ENCODE peak calls at places on chromosomes 4 and X, in five cellular contexts. One of them, this sample, is unnamed.

GRCh38 chrX:24027985-24028384 is 999 bp upstream of the KLHL15 start:
- DNase-seq in HFFc6: no peak
- DNase-seq in stimulated activated CD8-positive, alpha-beta memory T cell treated with anti-CD3 and anti-CD28 coated beads, Interleukin-2, amount 100 ng/mL, for 48 hours: no peak
- DNase-seq in colonic mucosa: no peak
- DNase-seq in cerebellum: no peak
- DNase-seq in this sample: no peak

GRCh38 chrX:2828404-2829065 is at the start of gene GYG2:
- DNase-seq in HFFc6: no peak
- DNase-seq in stimulated activated CD8-positive, alpha-beta memory T cell treated with anti-CD3 and anti-CD28 coated beads, Interleukin-2, amount 100 ng/mL, for 48 hours: no peak
- DNase-seq in colonic mucosa: peak
- DNase-seq in cerebellum: no peak
- DNase-seq in this sample: peak

GRCh38 chrX:21490341-21490740 is 116.1 kb downstream of the CNKSR2 start:
- DNase-seq in HFFc6: no peak
- DNase-seq in stimulated activated CD8-positive, alpha-beta memory T cell treated with anti-CD3 and anti-CD28 coated beads, Interleukin-2, amount 100 ng/mL, for 48 hours: no peak
- DNase-seq in colonic mucosa: no peak
- DNase-seq in cerebellum: peak
- DNase-seq in this sample: no peak

GRCh38 chrX:119069762-119070161 is 3.0 kb upstream of the CT47C1 start:
- DNase-seq in HFFc6: no peak
- DNase-seq in stimulated activated CD8-positive, alpha-beta memory T cell treated with anti-CD3 and anti-CD28 coated beads, Interleukin-2, amount 100 ng/mL, for 48 hours: no peak
- DNase-seq in colonic mucosa: no peak
- DNase-seq in cerebellum: no peak
- DNase-seq in this sample: no peak

GRCh38 chrX:68892651-68893050 is 63.8 kb downstream of the EFNB1 start:
- DNase-seq in HFFc6: no peak
- DNase-seq in stimulated activated CD8-positive, alpha-beta memory T cell treated with anti-CD3 and anti-CD28 coated beads, Interleukin-2, amount 100 ng/mL, for 48 hours: no peak
- DNase-seq in colonic mucosa: no peak
- DNase-seq in cerebellum: no peak
- DNase-seq in this sample: no peak

GRCh38 chrX:153766098-153766817 is 2.2 kb downstream of the PLXNB3 start:
- DNase-seq in HFFc6: peak
- DNase-seq in stimulated activated CD8-positive, alpha-beta memory T cell treated with anti-CD3 and anti-CD28 coated beads, Interleukin-2, amount 100 ng/mL, for 48 hours: peak
- DNase-seq in colonic mucosa: no peak
- DNase-seq in cerebellum: no peak
- DNase-seq in this sample: peak

GRCh38 chr4:124409044-124409443 is 303.5 kb downstream of the ANKRD50 start:
- DNase-seq in HFFc6: peak
- DNase-seq in stimulated activated CD8-positive, alpha-beta memory T cell treated with anti-CD3 and anti-CD28 coated beads, Interleukin-2, amount 100 ng/mL, for 48 hours: no peak
- DNase-seq in colonic mucosa: no peak
- DNase-seq in cerebellum: no peak
- DNase-seq in this sample: peak

GRCh38 chr4:152382057-152382785 is 153.7 kb downstream of the FBXW7 start:
- DNase-seq in HFFc6: no peak
- DNase-seq in stimulated activated CD8-positive, alpha-beta memory T cell treated with anti-CD3 and anti-CD28 coated beads, Interleukin-2, amount 100 ng/mL, for 48 hours: no peak
- DNase-seq in colonic mucosa: no peak
- DNase-seq in cerebellum: no peak
- DNase-seq in this sample: no peak

GRCh38 chr4:99462875-99463464 is 27.8 kb upstream of the ADH7 start:
- DNase-seq in HFFc6: peak
- DNase-seq in stimulated activated CD8-positive, alpha-beta memory T cell treated with anti-CD3 and anti-CD28 coated beads, Interleukin-2, amount 100 ng/mL, for 48 hours: peak
- DNase-seq in colonic mucosa: peak
- DNase-seq in cerebellum: peak
- DNase-seq in this sample: peak

GRCh38 chr4:186158021-186158859 is 33.1 kb upstream of the CYP4V2 start:
- DNase-seq in HFFc6: no peak
- DNase-seq in stimulated activated CD8-positive, alpha-beta memory T cell treated with anti-CD3 and anti-CD28 coated beads, Interleukin-2, amount 100 ng/mL, for 48 hours: no peak
- DNase-seq in colonic mucosa: no peak
- DNase-seq in cerebellum: no peak
- DNase-seq in this sample: no peak

GRCh38 chr4:77990904-77991358 is 66.2 kb upstream of the FRAS1 start:
- DNase-seq in HFFc6: no peak
- DNase-seq in stimulated activated CD8-positive, alpha-beta memory T cell treated with anti-CD3 and anti-CD28 coated beads, Interleukin-2, amount 100 ng/mL, for 48 hours: no peak
- DNase-seq in colonic mucosa: no peak
- DNase-seq in cerebellum: no peak
- DNase-seq in this sample: no peak

GRCh38 chrX:12076046-12076445 is 62.2 kb upstream of the FRMPD4 start:
- DNase-seq in HFFc6: peak
- DNase-seq in stimulated activated CD8-positive, alpha-beta memory T cell treated with anti-CD3 and anti-CD28 coated beads, Interleukin-2, amount 100 ng/mL, for 48 hours: no peak
- DNase-seq in colonic mucosa: no peak
- DNase-seq in cerebellum: no peak
- DNase-seq in this sample: peak

GRCh38 chrX:149494844-149495565 is 10.1 kb downstream of the IDS start:
- DNase-seq in HFFc6: no peak
- DNase-seq in stimulated activated CD8-positive, alpha-beta memory T cell treated with anti-CD3 and anti-CD28 coated beads, Interleukin-2, amount 100 ng/mL, for 48 hours: no peak
- DNase-seq in colonic mucosa: no peak
- DNase-seq in cerebellum: no peak
- DNase-seq in this sample: no peak

GRCh38 chrX:37488323-37488722 is 83.1 kb upstream of the LANCL3 start:
- DNase-seq in HFFc6: no peak
- DNase-seq in stimulated activated CD8-positive, alpha-beta memory T cell treated with anti-CD3 and anti-CD28 coated beads, Interleukin-2, amount 100 ng/mL, for 48 hours: no peak
- DNase-seq in colonic mucosa: no peak
- DNase-seq in cerebellum: no peak
- DNase-seq in this sample: no peak

GRCh38 chrX:4935387-4935786 is 1221.9 kb upstream of the PRKX start:
- DNase-seq in HFFc6: no peak
- DNase-seq in stimulated activated CD8-positive, alpha-beta memory T cell treated with anti-CD3 and anti-CD28 coated beads, Interleukin-2, amount 100 ng/mL, for 48 hours: no peak
- DNase-seq in colonic mucosa: no peak
- DNase-seq in cerebellum: no peak
- DNase-seq in this sample: no peak

GRCh38 chrX:57135287-57135686 is 1.9 kb downstream of the SPIN2A start:
- DNase-seq in HFFc6: no peak
- DNase-seq in stimulated activated CD8-positive, alpha-beta memory T cell treated with anti-CD3 and anti-CD28 coated beads, Interleukin-2, amount 100 ng/mL, for 48 hours: no peak
- DNase-seq in colonic mucosa: no peak
- DNase-seq in cerebellum: no peak
- DNase-seq in this sample: no peak

GRCh38 chrX:130058667-130059066 is 51.6 kb downstream of the ELF4 start:
- DNase-seq in HFFc6: no peak
- DNase-seq in stimulated activated CD8-positive, alpha-beta memory T cell treated with anti-CD3 and anti-CD28 coated beads, Interleukin-2, amount 100 ng/mL, for 48 hours: no peak
- DNase-seq in colonic mucosa: no peak
- DNase-seq in cerebellum: peak
- DNase-seq in this sample: no peak

GRCh38 chrX:53287493-53288138 is 6.2 kb upstream of the IQSEC2 start:
- DNase-seq in HFFc6: peak
- DNase-seq in stimulated activated CD8-positive, alpha-beta memory T cell treated with anti-CD3 and anti-CD28 coated beads, Interleukin-2, amount 100 ng/mL, for 48 hours: no peak
- DNase-seq in colonic mucosa: peak
- DNase-seq in cerebellum: no peak
- DNase-seq in this sample: peak

GRCh38 chrX:111041018-111041462 is 55.0 kb upstream of the PAK3 start:
- DNase-seq in HFFc6: no peak
- DNase-seq in stimulated activated CD8-positive, alpha-beta memory T cell treated with anti-CD3 and anti-CD28 coated beads, Interleukin-2, amount 100 ng/mL, for 48 hours: no peak
- DNase-seq in colonic mucosa: no peak
- DNase-seq in cerebellum: no peak
- DNase-seq in this sample: peak

GRCh38 chrX:71178908-71179307 is 34.3 kb downstream of the NLGN3 start:
- DNase-seq in HFFc6: peak
- DNase-seq in stimulated activated CD8-positive, alpha-beta memory T cell treated with anti-CD3 and anti-CD28 coated beads, Interleukin-2, amount 100 ng/mL, for 48 hours: no peak
- DNase-seq in colonic mucosa: peak
- DNase-seq in cerebellum: peak
- DNase-seq in this sample: peak

GRCh38 chrX:21725498-21725897 is 32.4 kb downstream of the SMPX start:
- DNase-seq in HFFc6: peak
- DNase-seq in stimulated activated CD8-positive, alpha-beta memory T cell treated with anti-CD3 and anti-CD28 coated beads, Interleukin-2, amount 100 ng/mL, for 48 hours: no peak
- DNase-seq in colonic mucosa: no peak
- DNase-seq in cerebellum: peak
- DNase-seq in this sample: peak

GRCh38 chr4:113052379-113052951 is 3.0 kb downstream of the ANK2 start:
- DNase-seq in HFFc6: peak
- DNase-seq in stimulated activated CD8-positive, alpha-beta memory T cell treated with anti-CD3 and anti-CD28 coated beads, Interleukin-2, amount 100 ng/mL, for 48 hours: no peak
- DNase-seq in colonic mucosa: no peak
- DNase-seq in cerebellum: peak
- DNase-seq in this sample: peak

GRCh38 chr4:154088741-154089140 is 299.9 kb upstream of the SFRP2 start:
- DNase-seq in HFFc6: no peak
- DNase-seq in stimulated activated CD8-positive, alpha-beta memory T cell treated with anti-CD3 and anti-CD28 coated beads, Interleukin-2, amount 100 ng/mL, for 48 hours: no peak
- DNase-seq in colonic mucosa: no peak
- DNase-seq in cerebellum: no peak
- DNase-seq in this sample: no peak

GRCh38 chr4:39497909-39498723 is 29.1 kb downstream of the UGDH start:
- DNase-seq in HFFc6: no peak
- DNase-seq in stimulated activated CD8-positive, alpha-beta memory T cell treated with anti-CD3 and anti-CD28 coated beads, Interleukin-2, amount 100 ng/mL, for 48 hours: no peak
- DNase-seq in colonic mucosa: no peak
- DNase-seq in cerebellum: no peak
- DNase-seq in this sample: no peak

GRCh38 chrX:130086414-130087207 is 23.7 kb downstream of the ELF4 start:
- DNase-seq in HFFc6: no peak
- DNase-seq in stimulated activated CD8-positive, alpha-beta memory T cell treated with anti-CD3 and anti-CD28 coated beads, Interleukin-2, amount 100 ng/mL, for 48 hours: peak
- DNase-seq in colonic mucosa: no peak
- DNase-seq in cerebellum: no peak
- DNase-seq in this sample: no peak

GRCh38 chrX:133297284-133297683 is 79.1 kb upstream of the TFDP3 start:
- DNase-seq in HFFc6: no peak
- DNase-seq in stimulated activated CD8-positive, alpha-beta memory T cell treated with anti-CD3 and anti-CD28 coated beads, Interleukin-2, amount 100 ng/mL, for 48 hours: no peak
- DNase-seq in colonic mucosa: no peak
- DNase-seq in cerebellum: no peak
- DNase-seq in this sample: no peak

GRCh38 chr4:89245459-89245858 is 62.1 kb downstream of the GPRIN3 start:
- DNase-seq in HFFc6: no peak
- DNase-seq in stimulated activated CD8-positive, alpha-beta memory T cell treated with anti-CD3 and anti-CD28 coated beads, Interleukin-2, amount 100 ng/mL, for 48 hours: no peak
- DNase-seq in colonic mucosa: peak
- DNase-seq in cerebellum: peak
- DNase-seq in this sample: no peak

GRCh38 chr4:176001171-176002006 is 64.3 kb upstream of the WDR17 start:
- DNase-seq in HFFc6: no peak
- DNase-seq in stimulated activated CD8-positive, alpha-beta memory T cell treated with anti-CD3 and anti-CD28 coated beads, Interleukin-2, amount 100 ng/mL, for 48 hours: no peak
- DNase-seq in colonic mucosa: peak
- DNase-seq in cerebellum: peak
- DNase-seq in this sample: peak

GRCh38 chr4:151563194-151563593 is 154.2 kb downstream of the FHIP1A start:
- DNase-seq in HFFc6: no peak
- DNase-seq in stimulated activated CD8-positive, alpha-beta memory T cell treated with anti-CD3 and anti-CD28 coated beads, Interleukin-2, amount 100 ng/mL, for 48 hours: no peak
- DNase-seq in colonic mucosa: peak
- DNase-seq in cerebellum: no peak
- DNase-seq in this sample: no peak

GRCh38 chrX:28920141-28920540 is 332.9 kb downstream of the IL1RAPL1 start:
- DNase-seq in HFFc6: no peak
- DNase-seq in stimulated activated CD8-positive, alpha-beta memory T cell treated with anti-CD3 and anti-CD28 coated beads, Interleukin-2, amount 100 ng/mL, for 48 hours: no peak
- DNase-seq in colonic mucosa: no peak
- DNase-seq in cerebellum: no peak
- DNase-seq in this sample: no peak

GRCh38 chr4:90570615-90571014 is 443.4 kb downstream of the CCSER1 start:
- DNase-seq in HFFc6: no peak
- DNase-seq in stimulated activated CD8-positive, alpha-beta memory T cell treated with anti-CD3 and anti-CD28 coated beads, Interleukin-2, amount 100 ng/mL, for 48 hours: no peak
- DNase-seq in colonic mucosa: no peak
- DNase-seq in cerebellum: no peak
- DNase-seq in this sample: no peak

GRCh38 chr4:89492476-89493110 is 185.0 kb upstream of the GPRIN3 start:
- DNase-seq in HFFc6: peak
- DNase-seq in stimulated activated CD8-positive, alpha-beta memory T cell treated with anti-CD3 and anti-CD28 coated beads, Interleukin-2, amount 100 ng/mL, for 48 hours: no peak
- DNase-seq in colonic mucosa: no peak
- DNase-seq in cerebellum: no peak
- DNase-seq in this sample: peak

GRCh38 chr4:101328063-101328602 is 19.2 kb downstream of the PPP3CA start:
- DNase-seq in HFFc6: no peak
- DNase-seq in stimulated activated CD8-positive, alpha-beta memory T cell treated with anti-CD3 and anti-CD28 coated beads, Interleukin-2, amount 100 ng/mL, for 48 hours: no peak
- DNase-seq in colonic mucosa: no peak
- DNase-seq in cerebellum: no peak
- DNase-seq in this sample: no peak

GRCh38 chrX:120450163-120450562 is 18.9 kb downstream of the LAMP2 start:
- DNase-seq in HFFc6: no peak
- DNase-seq in stimulated activated CD8-positive, alpha-beta memory T cell treated with anti-CD3 and anti-CD28 coated beads, Interleukin-2, amount 100 ng/mL, for 48 hours: no peak
- DNase-seq in colonic mucosa: no peak
- DNase-seq in cerebellum: no peak
- DNase-seq in this sample: peak